ENCODE peak calls at places on chromosomes 3 and 15, in four cellular contexts. T, X, J and B are unnamed samples.

GRCh38 chr15:101267320-101268104 is 9.8 kb downstream of the SELENOS start:
- DNase-seq in J (peak), T (no peak), X (peak), B (no peak)

GRCh38 chr3:57199895-57200297 is at the start of gene HESX1:
- DNase-seq in T (no peak), J (no peak), X (peak), B (no peak)

GRCh38 chr15:93452537-93453211 is 363.7 kb upstream of the RGMA start:
- DNase-seq in T (no peak), X (no peak), J (no peak), B (no peak)

GRCh38 chr15:63089260-63090043 is 32.2 kb upstream of the LACTB start:
- DNase-seq in J (peak), T (no peak), X (peak), B (peak)

GRCh38 chr3:132735589-132735988 is 13.4 kb upstream of the NPHP3 start:
- DNase-seq in X (no peak), J (no peak), T (no peak), B (no peak)

GRCh38 chr3:141926929-141927328 is 50.5 kb downstream of the ATP1B3 start:
- DNase-seq in J (no peak), T (no peak), X (no peak), B (no peak)

GRCh38 chr15:87582169-87582568 is 674.4 kb downstream of the NTRK3 start:
- DNase-seq in T (no peak), X (peak), J (no peak), B (no peak)

GRCh38 chr15:52137432-52138357 is 25.1 kb upstream of the BCL2L10 start:
- DNase-seq in J (no peak), T (no peak), X (no peak), B (no peak)

GRCh38 chr3:121574449-121574848 is 6.7 kb downstream of the ARGFX start:
- DNase-seq in J (peak), X (peak), T (no peak), B (peak)

GRCh38 chr3:38647217-38647970 is 2.1 kb downstream of the SCN5A start:
- DNase-seq in X (no peak), T (no peak), J (no peak), B (no peak)

GRCh38 chr3:149967067-149967685 is 3.5 kb downstream of the PFN2 start:
- DNase-seq in J (peak), T (no peak), X (peak), B (no peak)

GRCh38 chr3:140153736-140154135 is 218.8 kb downstream of the CLSTN2 start:
- DNase-seq in X (no peak), T (no peak), J (no peak), B (no peak)

GRCh38 chr3:182683335-182684257 is 109.7 kb upstream of the ATP11B start:
- DNase-seq in X (peak), J (peak), T (peak), B (peak)

GRCh38 chr15:31364301-31365031 is 37.8 kb downstream of the KLF13 start:
- DNase-seq in J (no peak), X (peak), T (no peak), B (no peak)

GRCh38 chr3:9582332-9582731 is 28.7 kb upstream of the LHFPL4 start:
- DNase-seq in X (peak), J (no peak), T (no peak), B (no peak)

GRCh38 chr3:49378249-49378899 is 20.2 kb upstream of the GPX1 start:
- DNase-seq in X (peak), T (peak), J (peak), B (no peak)

GRCh38 chr3:125110876-125111480 is 55.2 kb upstream of the HEG1 start:
- DNase-seq in J (no peak), T (no peak), X (no peak), B (no peak)

GRCh38 chr3:175287361-175287963 is 428.3 kb downstream of the NAALADL2 start:
- DNase-seq in J (peak), T (no peak), X (no peak), B (no peak)

GRCh38 chr3:65356331-65357286 is 668.8 kb upstream of the ADAMTS9 start:
- DNase-seq in X (peak), J (no peak), T (no peak), B (no peak)

GRCh38 chr15:77591960-77592613 is 40.6 kb downstream of the LINGO1 start:
- DNase-seq in X (no peak), T (no peak), J (no peak), B (no peak)

GRCh38 chr15:42355291-42355690 is 4.0 kb upstream of the CAPN3 start:
- DNase-seq in T (no peak), J (no peak), X (no peak), B (no peak)

GRCh38 chr3:106628407-106628806 is 748.8 kb upstream of the CCDC54 start:
- DNase-seq in T (no peak), X (no peak), J (peak), B (peak)

GRCh38 chr3:31891876-31892455 is 89.1 kb downstream of the OSBPL10 start:
- DNase-seq in J (no peak), T (no peak), X (peak), B (no peak)

GRCh38 chr3:31892500-31892899 is 88.6 kb downstream of the OSBPL10 start:
- DNase-seq in T (no peak), X (peak), J (no peak), B (no peak)

GRCh38 chr3:31895471-31895870 is 85.6 kb downstream of the OSBPL10 start:
- DNase-seq in X (no peak), J (peak), T (no peak), B (peak)

GRCh38 chr3:31890742-31891469 is 90.2 kb downstream of the OSBPL10 start:
- DNase-seq in X (peak), J (no peak), T (no peak), B (no peak)

DNA sequence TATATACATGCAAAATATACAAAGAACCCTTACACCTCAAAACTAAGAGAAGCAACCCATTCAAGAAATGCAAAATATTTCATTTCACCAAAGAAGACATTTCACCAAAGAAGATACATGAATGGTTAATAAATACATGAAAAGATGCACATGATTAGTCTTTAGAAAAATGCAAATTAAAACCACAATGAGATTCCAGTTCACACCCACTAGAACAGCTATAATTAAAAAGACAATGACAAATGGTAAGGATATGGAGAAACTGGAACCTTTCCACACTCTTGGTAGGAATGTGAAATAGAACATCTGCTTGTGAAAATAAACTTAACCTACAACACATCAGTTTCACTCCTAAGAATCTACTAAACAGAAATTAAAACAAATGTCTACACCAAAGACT is 87.9 kb downstream of the OSBPL10 start:
- DNase-seq in J (peak), T (no peak), X (no peak), B (no peak)
- H3K27ac ChIP-seq in J (no peak), T (no peak), X (no peak), B (no peak)

GRCh38 chr15:40739854-40740253 is 15.2 kb downstream of the RMDN3 start:
- DNase-seq in X (peak), J (no peak), T (no peak), B (no peak)
- H3K27ac ChIP-seq in X (no peak), J (no peak), T (no peak), B (no peak)

GRCh38 chr3:4853749-4854140 is 125.5 kb upstream of the BHLHE40 start:
- DNase-seq in J (no peak), X (no peak), T (no peak), B (no peak)

GRCh38 chr3:4855676-4856075 is 123.6 kb upstream of the BHLHE40 start:
- DNase-seq in J (no peak), X (no peak), T (no peak), B (no peak)

GRCh38 chr3:4856986-4857385 is 122.3 kb upstream of the BHLHE40 start:
- DNase-seq in X (no peak), T (no peak), J (no peak), B (no peak)

GRCh38 chr3:4856136-4856535 is 123.1 kb upstream of the BHLHE40 start:
- DNase-seq in J (no peak), X (no peak), T (no peak), B (no peak)

DNA sequence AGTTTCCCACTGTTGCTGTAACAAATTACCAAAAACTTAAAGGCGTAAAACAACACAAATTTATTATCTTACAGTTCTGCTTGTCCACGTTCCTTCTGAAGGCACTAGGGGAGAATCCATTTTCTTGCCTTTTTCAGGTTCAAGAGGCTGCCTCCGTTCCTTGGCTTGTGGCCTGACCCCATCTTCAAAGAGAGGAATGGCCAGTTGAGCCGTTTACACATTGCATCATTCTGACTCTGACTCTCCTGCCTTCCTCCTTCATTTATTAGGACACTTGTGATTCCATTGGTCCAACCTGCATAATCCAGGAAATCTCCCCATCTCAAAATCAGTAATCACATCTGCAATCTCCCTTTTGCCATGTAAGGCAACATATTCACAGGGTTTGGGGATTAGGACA is 122.7 kb upstream of the BHLHE40 start:
- DNase-seq in X (no peak), T (no peak), J (no peak), B (no peak)
- H3K27ac ChIP-seq in X (no peak), T (no peak), J (no peak), B (no peak)

GRCh38 chr15:70169147-70169546 is 71.4 kb upstream of the TLE3 start:
- DNase-seq in X (peak), T (no peak), J (no peak), B (no peak)
- H3K27ac ChIP-seq in X (no peak), T (no peak), J (no peak), B (no peak)

GRCh38 chr15:64596701-64597468 is 136.5 kb downstream of the ZNF609 start:
- DNase-seq in T (no peak), X (peak), J (peak), B (no peak)
- H3K27ac ChIP-seq in T (no peak), X (no peak), J (peak), B (no peak)

DNA sequence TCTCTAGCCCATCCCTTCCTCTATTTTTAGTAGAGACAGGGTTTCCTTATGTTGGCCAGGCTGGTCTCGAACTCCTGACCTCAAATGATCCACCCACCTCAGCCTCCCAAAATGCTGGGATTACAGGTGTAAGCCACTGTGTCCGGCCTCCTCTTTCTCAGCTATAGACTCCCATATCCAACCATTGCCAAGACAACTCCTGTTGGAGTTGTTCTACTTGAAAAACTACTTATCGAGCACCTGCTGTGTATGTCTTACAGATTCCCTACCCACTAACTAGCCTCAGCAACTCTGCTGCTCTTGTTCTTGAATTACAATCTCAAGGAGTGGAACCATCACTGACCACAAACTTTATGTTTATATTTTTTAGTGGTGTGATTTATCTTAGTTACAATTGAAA is 186.6 kb downstream of the SLC9A9 start:
- DNase-seq in T (no peak), X (no peak), J (no peak), B (no peak)
- H3K27ac ChIP-seq in T (no peak), X (no peak), J (no peak), B (no peak)

GRCh38 chr15:84800365-84800806 is 16.8 kb upstream of the ALPK3 start:
- DNase-seq in T (no peak), J (no peak), X (no peak), B (no peak)

GRCh38 chr15:84807228-84807627 is 9.9 kb upstream of the ALPK3 start:
- DNase-seq in T (no peak), J (no peak), X (no peak), B (no peak)

GRCh38 chr15:84805221-84805620 is 11.9 kb upstream of the ALPK3 start:
- DNase-seq in T (no peak), J (no peak), X (no peak), B (no peak)

GRCh38 chr15:84799511-84800187 is 17.5 kb upstream of the ALPK3 start:
- DNase-seq in T (no peak), J (no peak), X (no peak), B (no peak)

GRCh38 chr15:84804005-84804803 is 13.0 kb upstream of the ALPK3 start:
- DNase-seq in J (no peak), X (no peak), T (no peak), B (no peak)
- H3K27ac ChIP-seq in J (no peak), X (no peak), T (no peak), B (no peak)